ENCODE peak calls at places on chromosomes 6 and 20, in four cellular contexts. One of them, this sample, is unnamed.

GRCh38 chr6:163249651-163250101 is 164.8 kb upstream of the QKI start:
- DNase-seq in WTC11: no peak
- DNase-seq in SK-N-SH: no peak
- DNase-seq in K562: no peak
- DNase-seq in this sample: no peak

GRCh38 chr6:145729887-145730286 is 5.4 kb downstream of the EPM2A start:
- DNase-seq in WTC11: no peak
- DNase-seq in SK-N-SH: no peak
- DNase-seq in K562: no peak
- DNase-seq in this sample: no peak

GRCh38 chr6:86724695-86725094 is 212.6 kb upstream of the HTR1E start:
- DNase-seq in K562: no peak
- DNase-seq in WTC11: no peak
- DNase-seq in SK-N-SH: no peak
- DNase-seq in this sample: no peak

GRCh38 chr20:47272893-47273590 is 83.5 kb downstream of the ZMYND8 start:
- DNase-seq in WTC11: peak
- DNase-seq in SK-N-SH: peak
- DNase-seq in K562: peak
- DNase-seq in this sample: peak

GRCh38 chr20:5845686-5846651 is 95.8 kb downstream of the SHLD1 start:
- DNase-seq in K562: no peak
- DNase-seq in SK-N-SH: peak
- DNase-seq in WTC11: no peak
- DNase-seq in this sample: no peak

GRCh38 chr6:15980801-15981200 is 148.1 kb upstream of the MYLIP start:
- DNase-seq in SK-N-SH: no peak
- DNase-seq in WTC11: no peak
- DNase-seq in K562: no peak
- DNase-seq in this sample: no peak

GRCh38 chr20:3679749-3680700 is 1.8 kb downstream of the ADAM33 start:
- DNase-seq in K562: no peak
- DNase-seq in WTC11: peak
- DNase-seq in SK-N-SH: peak
- DNase-seq in this sample: no peak

GRCh38 chr20:64062276-64062595 is 762 bp upstream of the TCEA2 start:
- DNase-seq in SK-N-SH: no peak
- DNase-seq in WTC11: no peak
- DNase-seq in K562: no peak
- DNase-seq in this sample: no peak

GRCh38 chr6:57172136-57173055 is at the start of gene BAG2:
- DNase-seq in SK-N-SH: peak
- DNase-seq in K562: peak
- DNase-seq in WTC11: peak
- DNase-seq in this sample: peak

GRCh38 chr6:148358196-148358785 is 15.7 kb downstream of the SASH1 start:
- DNase-seq in SK-N-SH: no peak
- DNase-seq in K562: no peak
- DNase-seq in WTC11: no peak
- DNase-seq in this sample: no peak

GRCh38 chr6:56851541-56852248 is 103.2 kb upstream of the BEND6 start:
- DNase-seq in SK-N-SH: peak
- DNase-seq in K562: no peak
- DNase-seq in WTC11: peak
- DNase-seq in this sample: no peak

GRCh38 chr20:4573564-4574355 is 147.9 kb upstream of the PRND start:
- DNase-seq in K562: no peak
- DNase-seq in SK-N-SH: no peak
- DNase-seq in WTC11: no peak
- DNase-seq in this sample: no peak

GRCh38 chr6:16854986-16855385 is 93.7 kb upstream of the ATXN1 start:
- DNase-seq in SK-N-SH: no peak
- DNase-seq in WTC11: no peak
- DNase-seq in K562: no peak
- DNase-seq in this sample: no peak

GRCh38 chr6:97394160-97394748 is 111.2 kb upstream of the MMS22L start:
- DNase-seq in WTC11: peak
- DNase-seq in SK-N-SH: peak
- DNase-seq in K562: peak
- DNase-seq in this sample: no peak

GRCh38 chr6:162528538-162528937 is 199.0 kb downstream of the PRKN start:
- DNase-seq in SK-N-SH: no peak
- DNase-seq in K562: no peak
- DNase-seq in WTC11: no peak
- DNase-seq in this sample: no peak

GRCh38 chr6:142155895-142156757 is 9.1 kb downstream of the VTA1 start:
- DNase-seq in K562: peak
- DNase-seq in WTC11: no peak
- DNase-seq in SK-N-SH: peak
- DNase-seq in this sample: peak

GRCh38 chr6:130434174-130434873 is 68.5 kb downstream of the TMEM200A start:
- DNase-seq in SK-N-SH: no peak
- DNase-seq in K562: no peak
- DNase-seq in WTC11: no peak
- DNase-seq in this sample: no peak

GRCh38 chr20:61127311-61128044 is 124.6 kb upstream of the CDH4 start:
- DNase-seq in SK-N-SH: no peak
- DNase-seq in WTC11: no peak
- DNase-seq in K562: no peak
- DNase-seq in this sample: no peak

DNA sequence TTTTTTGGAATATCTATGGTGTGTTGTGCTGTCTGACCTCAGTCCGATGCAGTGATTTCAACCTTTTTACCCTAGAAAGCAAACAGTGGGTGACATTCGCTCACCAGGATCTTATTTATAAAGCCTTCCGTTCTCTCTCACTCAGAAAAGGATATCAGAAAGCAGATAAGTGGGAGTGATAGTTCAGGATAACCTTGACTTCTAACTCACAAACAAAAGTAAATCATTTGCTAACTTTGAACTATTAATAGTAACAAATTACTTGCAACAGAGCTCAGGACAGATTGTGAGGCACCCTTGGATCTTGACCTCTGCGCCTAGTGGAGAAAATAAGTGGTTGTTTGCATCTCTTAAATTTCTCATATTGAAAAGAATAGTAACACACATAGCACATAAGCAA is 637.1 kb upstream of the CITED2 start:
- DNase-seq in WTC11: no peak
- DNase-seq in SK-N-SH: no peak
- DNase-seq in K562: no peak
- DNase-seq in this sample: no peak
- TF ChIP-seq TEAD4 in WTC11: no peak
- TF ChIP-seq TEAD4 in SK-N-SH: no peak
- TF ChIP-seq TEAD4 in K562: no peak
- TF ChIP-seq TEAD4 in this sample: no peak

GRCh38 chr20:2101057-2101934 is at the start of gene STK35:
- DNase-seq in WTC11: peak
- DNase-seq in K562: no peak
- DNase-seq in SK-N-SH: peak
- DNase-seq in this sample: no peak
- TF ChIP-seq TEAD4 in WTC11: no peak
- TF ChIP-seq TEAD4 in K562: no peak
- TF ChIP-seq TEAD4 in SK-N-SH: no peak
- TF ChIP-seq TEAD4 in this sample: no peak

GRCh38 chr6:53195048-53195447 is 46.4 kb upstream of the GCM1 start:
- DNase-seq in WTC11: no peak
- DNase-seq in K562: no peak
- DNase-seq in SK-N-SH: no peak
- DNase-seq in this sample: no peak
- TF ChIP-seq TEAD4 in WTC11: no peak
- TF ChIP-seq TEAD4 in K562: no peak
- TF ChIP-seq TEAD4 in SK-N-SH: no peak
- TF ChIP-seq TEAD4 in this sample: no peak

DNA sequence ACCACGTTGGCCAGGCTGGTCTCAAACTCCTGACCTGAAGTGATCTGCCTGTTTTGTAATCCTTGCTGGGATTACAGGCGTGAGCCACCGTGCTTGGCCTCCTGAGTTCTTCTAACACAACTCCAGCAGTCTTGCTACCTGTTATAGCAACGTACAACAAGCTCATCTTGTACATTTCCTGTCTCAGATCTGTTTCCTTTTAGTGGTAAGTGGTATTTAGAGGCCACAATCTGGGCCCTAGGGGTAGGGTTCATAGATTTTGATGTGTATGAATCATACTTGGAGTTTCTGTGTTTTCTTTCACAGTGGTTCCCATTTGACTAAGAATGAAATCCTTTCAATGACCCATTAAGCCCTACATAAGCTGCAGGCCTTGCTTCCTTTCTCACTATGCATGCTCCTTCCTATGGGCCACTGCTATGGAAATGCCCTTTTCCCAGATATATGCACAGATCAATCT is 27.1 kb upstream of the SYNCRIP start:
- DNase-seq in SK-N-SH: no peak
- DNase-seq in K562: no peak
- DNase-seq in WTC11: no peak
- DNase-seq in this sample: no peak
- TF ChIP-seq TEAD4 in SK-N-SH: no peak
- TF ChIP-seq TEAD4 in K562: no peak
- TF ChIP-seq TEAD4 in WTC11: no peak
- TF ChIP-seq TEAD4 in this sample: no peak

DNA sequence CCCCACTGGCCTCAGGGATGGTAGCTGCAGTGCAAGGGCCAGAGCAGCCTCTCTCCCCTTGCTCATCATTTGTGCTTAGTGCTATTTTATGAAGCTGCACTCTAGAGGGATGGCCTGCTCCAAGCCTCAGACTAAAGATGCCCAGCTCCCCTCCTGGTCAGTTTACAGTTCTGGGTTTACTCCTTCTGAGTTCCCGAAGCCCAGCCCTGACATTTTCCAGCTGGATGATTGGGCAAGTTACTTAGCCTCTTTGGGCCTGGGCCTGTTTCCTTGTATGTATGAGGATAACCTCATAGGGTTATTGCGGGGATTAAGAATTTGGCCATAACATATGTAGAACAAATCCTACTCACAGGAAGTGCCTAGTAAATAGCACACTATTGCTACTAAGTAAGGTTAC is 31.8 kb upstream of the EMILIN3 start:
- DNase-seq in K562: no peak
- DNase-seq in WTC11: no peak
- DNase-seq in SK-N-SH: no peak
- DNase-seq in this sample: no peak
- TF ChIP-seq TEAD4 in K562: no peak
- TF ChIP-seq TEAD4 in WTC11: no peak
- TF ChIP-seq TEAD4 in SK-N-SH: no peak
- TF ChIP-seq TEAD4 in this sample: no peak

GRCh38 chr6:25869840-25870239 is 4.2 kb downstream of the SLC17A3 start:
- DNase-seq in K562: no peak
- DNase-seq in SK-N-SH: no peak
- DNase-seq in WTC11: no peak
- DNase-seq in this sample: no peak

GRCh38 chr6:25868784-25869183 is 5.3 kb downstream of the SLC17A3 start:
- DNase-seq in SK-N-SH: no peak
- DNase-seq in K562: no peak
- DNase-seq in WTC11: no peak
- DNase-seq in this sample: no peak

GRCh38 chr6:25863360-25863759 is 10.7 kb downstream of the SLC17A3 start:
- DNase-seq in K562: no peak
- DNase-seq in SK-N-SH: no peak
- DNase-seq in WTC11: no peak
- DNase-seq in this sample: no peak

GRCh38 chr6:25862199-25862598 is 11.8 kb downstream of the SLC17A3 start:
- DNase-seq in WTC11: no peak
- DNase-seq in K562: no peak
- DNase-seq in SK-N-SH: no peak
- DNase-seq in this sample: no peak

DNA sequence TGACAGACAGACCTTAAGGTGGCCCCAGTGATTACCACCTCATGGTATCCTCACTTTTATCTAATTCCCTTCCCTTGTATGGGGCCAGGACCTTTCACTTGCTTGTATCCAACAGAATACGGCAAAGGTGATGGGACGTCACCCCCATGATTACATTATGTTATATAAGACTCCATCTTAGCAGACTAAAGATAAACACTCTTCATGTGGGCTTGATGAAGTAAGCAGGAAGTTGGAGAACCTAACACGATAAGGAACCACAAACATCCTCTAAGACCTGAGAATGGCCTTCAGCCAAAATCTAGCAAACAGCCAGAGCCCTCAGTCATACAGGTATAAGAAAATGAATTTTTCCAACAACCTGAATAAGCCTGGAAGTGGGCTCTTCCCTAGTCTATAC is 8.0 kb downstream of the SLC17A3 start:
- DNase-seq in K562: no peak
- DNase-seq in SK-N-SH: no peak
- DNase-seq in WTC11: no peak
- DNase-seq in this sample: no peak
- TF ChIP-seq TEAD4 in K562: no peak
- TF ChIP-seq TEAD4 in SK-N-SH: no peak
- TF ChIP-seq TEAD4 in WTC11: no peak
- TF ChIP-seq TEAD4 in this sample: no peak

This sample was measured in H1.